ENCODE peak calls at places on chromosomes 7 and 10, in five cellular contexts. Z is SK-N-SH, J is adrenal gland, C is H9, M is left ventricle myocardium inferior. W is an unnamed sample.
A peak's percentile ranks its signal among the peaks of the same experiment; 100 is the strongest.

GRCh38 chr10:14553434-14553833 is 221.3 kb downstream of the FAM107B start:
- DNase-seq in Z (no peak), J (no peak), C (no peak), M (no peak), W (no peak)

GRCh38 chr10:121675344-121675743 is 77.1 kb upstream of the FGFR2 start:
- DNase-seq in Z (no peak), J (no peak), C (no peak), M (no peak), W (no peak)

GRCh38 chr7:114370177-114370576 is 44.4 kb upstream of the FOXP2 start:
- DNase-seq in Z (no peak), J (no peak), C (no peak), M (no peak), W (no peak)

GRCh38 chr10:133129854-133130495 is 30.0 kb upstream of the KNDC1 start:
- DNase-seq in Z (peak; percentile 50), J (no peak), C (no peak), M (no peak), W (no peak)

GRCh38 chr10:97426776-97427570 is 982 bp downstream of the PGAM1 start:
- DNase-seq in Z (no peak), J (no peak), C (no peak), M (no peak), W (no peak)

GRCh38 chr7:2527505-2528464 is 8.2 kb downstream of the LFNG start:
- DNase-seq in Z (no peak), J (peak; percentile 66), C (no peak), M (peak; percentile 20), W (no peak)

GRCh38 chr10:112040696-112041095 is 142.9 kb downstream of the GPAM start:
- DNase-seq in Z (no peak), J (no peak), C (no peak), M (no peak), W (no peak)

GRCh38 chr10:113283189-113283588 is 269.7 kb upstream of the HABP2 start:
- DNase-seq in Z (no peak), J (no peak), C (no peak), M (no peak), W (no peak)

GRCh38 chr7:15972767-15973362 is 286.4 kb upstream of the MEOX2 start:
- DNase-seq in Z (no peak), J (peak; percentile 20), C (no peak), M (no peak), W (peak; percentile 71)

GRCh38 chr7:147541261-147541660 is 1049.3 kb upstream of the C7orf33 start:
- DNase-seq in Z (no peak), J (no peak), C (no peak), M (no peak), W (no peak)

GRCh38 chr10:154348-154747 is 19.1 kb downstream of the ZMYND11 start:
- DNase-seq in Z (no peak), J (peak; percentile 19), C (no peak), M (no peak), W (no peak)

GRCh38 chr7:112101083-112101846 is 104.9 kb downstream of the DOCK4 start:
- DNase-seq in Z (no peak), J (no peak), C (no peak), M (no peak), W (no peak)

GRCh38 chr7:158357898-158358821 is 229.5 kb downstream of the PTPRN2 start:
- DNase-seq in Z (no peak), J (no peak), C (no peak), M (no peak), W (peak; percentile 21)

GRCh38 chr7:44213872-44214595 is 13.3 kb downstream of the YKT6 start:
- DNase-seq in Z (peak; percentile 84), J (no peak), C (peak; percentile 81), M (no peak), W (no peak)

GRCh38 chr10:132222726-132223125 is 36.0 kb downstream of the DPYSL4 start:
- DNase-seq in Z (no peak), J (no peak), C (no peak), M (no peak), W (no peak)

GRCh38 chr10:43086321-43086942 is 9.6 kb downstream of the RET start:
- DNase-seq in Z (peak; percentile 72), J (no peak), C (no peak), M (no peak), W (no peak)

GRCh38 chr10:86666538-86666937 is 1.8 kb upstream of the LDB3 start:
- DNase-seq in Z (no peak), J (no peak), C (no peak), M (peak; percentile 76), W (no peak)

GRCh38 chr10:3532644-3533043 is 252.4 kb downstream of the KLF6 start:
- DNase-seq in Z (no peak), J (no peak), C (no peak), M (no peak), W (no peak)

GRCh38 chr10:4638116-4638515 is 187.9 kb upstream of the AKR1E2 start:
- DNase-seq in Z (no peak), J (no peak), C (no peak), M (peak; percentile 53), W (no peak)

GRCh38 chr10:127243490-127244272 is 47.3 kb upstream of the INSYN2A start:
- DNase-seq in Z (peak; percentile 43), J (peak; percentile 30), C (peak; percentile 68), M (no peak), W (no peak)

GRCh38 chr7:90595801-90596683 is at the start of gene CDK14:
- DNase-seq in Z (peak; percentile 96), J (peak; percentile 79), C (peak; percentile 79), M (peak; percentile 88), W (peak; percentile 77)

GRCh38 chr7:68186072-68186471 is 1189.4 kb downstream of the TYW1 start:
- DNase-seq in Z (peak; percentile 27), J (no peak), C (no peak), M (no peak), W (no peak)

GRCh38 chr10:91976324-91977051 is 52.9 kb downstream of the BTAF1 start:
- DNase-seq in Z (no peak), J (no peak), C (no peak), M (no peak), W (no peak)

GRCh38 chr7:47460251-47460989 is 121.5 kb downstream of the TNS3 start:
- DNase-seq in Z (no peak), J (peak; percentile 8), C (no peak), M (no peak), W (no peak)

GRCh38 chr7:18440934-18441333 is 54.6 kb upstream of the HDAC9 start:
- DNase-seq in Z (no peak), J (no peak), C (no peak), M (no peak), W (no peak)

DNA sequence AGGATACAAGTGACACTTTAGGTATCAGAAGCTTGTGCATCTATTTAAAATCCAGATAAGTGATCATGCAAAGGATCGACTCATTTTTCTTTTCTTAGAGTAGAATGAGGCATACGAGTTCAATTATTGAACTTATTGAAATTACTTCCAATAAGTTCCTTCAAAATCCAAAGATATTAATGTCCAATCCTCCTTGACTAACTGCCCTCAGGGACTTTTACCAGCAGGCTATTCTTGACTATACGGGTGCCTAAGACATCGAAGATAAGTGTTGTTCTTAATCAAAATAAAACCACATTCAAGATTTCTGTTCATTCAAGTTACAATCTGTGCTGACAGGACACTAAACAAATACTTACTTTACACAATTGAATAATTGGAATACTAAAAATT is 74.5 kb upstream of the SP4 start:
- DNase-seq in Z (no peak), J (no peak), C (no peak), M (no peak), W (no peak)
- H3K27ac ChIP-seq in Z (no peak overlapping the region), J (no peak overlapping the region), C (no peak overlapping the region), M (no peak overlapping the region), W (no peak overlapping the region)

DNA sequence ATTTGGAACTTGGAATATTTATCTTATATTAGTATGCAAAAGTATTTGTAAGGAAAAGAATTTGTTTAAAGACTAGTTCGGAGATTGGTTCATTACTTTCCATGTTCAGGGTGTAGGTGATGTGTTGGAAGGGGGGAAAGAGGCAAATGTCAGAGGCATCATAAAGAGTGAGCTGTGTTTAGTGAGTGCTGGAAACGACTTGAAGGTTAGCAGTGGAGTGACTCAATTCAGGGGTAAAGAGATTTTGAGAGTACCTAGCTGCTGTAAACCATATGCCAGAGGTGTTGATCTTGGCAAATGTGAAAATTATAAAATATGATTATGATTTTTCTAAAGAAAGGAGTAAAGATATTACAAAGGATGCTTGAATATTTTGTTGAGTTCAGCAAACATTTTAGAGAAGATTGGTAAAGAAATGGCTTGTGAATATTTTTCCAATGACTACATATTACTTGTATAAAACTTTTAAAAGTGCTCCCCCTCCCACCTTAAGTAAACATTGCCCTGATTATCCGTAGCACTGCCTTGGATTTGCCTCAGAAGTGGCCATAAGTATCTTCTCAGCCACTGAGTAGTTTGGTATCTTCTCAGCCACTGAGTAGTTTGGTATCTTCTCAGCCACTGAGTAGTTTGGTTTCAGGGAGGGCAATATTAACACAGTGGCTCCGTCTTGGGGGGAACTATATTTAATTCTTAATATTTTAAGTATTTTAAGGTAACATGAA is 51.5 kb downstream of the ZNRF2 start:
- DNase-seq in Z (no peak), J (no peak), C (no peak), M (no peak), W (no peak)
- H3K27ac ChIP-seq in Z (no peak overlapping the region), J (no peak overlapping the region), C (no peak overlapping the region), M (no peak overlapping the region), W (no peak overlapping the region)

DNA sequence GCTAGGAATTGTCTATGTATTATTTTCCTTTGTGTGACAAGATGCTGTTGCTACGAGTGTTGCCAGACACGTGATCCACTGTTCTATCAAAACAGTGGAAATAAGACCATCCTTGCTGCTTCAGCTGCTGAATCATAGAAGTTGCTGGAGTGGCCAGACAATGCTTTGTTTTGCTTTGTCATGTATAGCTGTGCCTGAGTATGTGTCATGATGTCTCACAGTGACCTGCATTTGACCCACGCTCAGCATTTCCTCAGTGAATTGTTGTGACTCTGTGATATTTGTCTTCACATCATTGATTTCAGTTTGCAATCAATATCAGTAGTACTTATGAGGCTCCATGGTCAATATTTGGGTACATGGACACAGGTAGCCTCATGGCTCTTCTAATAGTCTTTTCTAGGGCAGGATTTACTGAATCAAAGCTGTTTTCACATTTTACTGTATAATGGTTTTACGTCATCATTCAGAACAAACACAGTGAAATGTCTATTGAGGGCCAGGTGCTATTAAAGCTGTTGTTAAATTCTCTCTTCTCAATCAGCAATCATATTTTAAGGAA is 53.4 kb downstream of the MTPN start:
- DNase-seq in Z (no peak), J (peak; percentile 48), C (no peak), M (no peak), W (no peak)
- H3K27ac ChIP-seq in Z (peak overlapping the region; percentile 18), J (no peak overlapping the region), C (no peak overlapping the region), M (no peak overlapping the region), W (no peak overlapping the region)

GRCh38 chr10:122863216-122863615 is 16.2 kb downstream of the FAM24B start:
- DNase-seq in Z (no peak), J (no peak), C (no peak), M (no peak), W (no peak)

GRCh38 chr10:122863796-122864592 is 15.4 kb downstream of the FAM24B start:
- DNase-seq in Z (no peak), J (no peak), C (no peak), M (no peak), W (no peak)

GRCh38 chr10:122859527-122859926 is 13.9 kb upstream of the CUZD1 start:
- DNase-seq in Z (no peak), J (no peak), C (no peak), M (no peak), W (no peak)

GRCh38 chr10:122864901-122865300 is 14.5 kb downstream of the FAM24B start:
- DNase-seq in Z (no peak), J (no peak), C (no peak), M (no peak), W (no peak)

DNA sequence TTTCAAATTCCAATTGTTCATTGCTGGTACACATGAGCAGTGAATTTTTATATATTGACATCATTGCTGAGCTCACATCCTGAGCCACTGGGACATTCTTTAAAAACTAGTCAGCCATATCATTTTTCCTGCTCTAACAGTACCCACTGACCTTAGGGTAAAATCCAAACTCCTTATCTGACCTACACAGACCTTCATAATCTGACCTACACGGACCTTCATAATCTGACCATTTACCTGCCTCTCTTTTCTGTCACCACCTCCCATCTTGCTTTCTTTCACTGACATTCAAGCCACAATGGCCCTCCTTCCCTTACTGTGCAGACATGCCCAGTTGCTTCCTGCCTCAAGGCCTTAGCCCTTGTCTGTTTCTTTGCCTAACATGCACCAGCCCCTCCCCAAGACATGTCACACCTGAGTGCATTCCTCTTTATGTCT is 16.1 kb upstream of the CUZD1 start:
- DNase-seq in Z (no peak), J (no peak), C (no peak), M (no peak), W (no peak)
- H3K27ac ChIP-seq in Z (no peak overlapping the region), J (no peak overlapping the region), C (no peak overlapping the region), M (no peak overlapping the region), W (no peak overlapping the region)

W was measured in right atrium auricular region.